ENCODE peak calls at places on chromosomes 4 and X, in seven cellular contexts. N is Peyer's patch, Y is NCI-H1105 treated with DMSO at 0.1 percent for 48 hours, I is foreskin keratinocyte, D is GM12891, K is kidney glomerular epithelial cell, R is posterior vena cava. G is an unnamed sample.
A peak's percentile ranks its signal among the peaks of the same experiment; 100 is the strongest.

GRCh38 chr4:71251266-71251665 is 87.6 kb upstream of the SLC4A4 start:
- DNase-seq in N (no peak), Y (no peak), I (peak; percentile 42), D (no peak), K (peak; percentile 39), R (no peak), G (no peak)

GRCh38 chrX:3461824-3462508 is 115.5 kb upstream of the MXRA5 start:
- DNase-seq in N (peak; percentile 48), Y (no peak), I (no peak), D (no peak), K (no peak), R (no peak), G (no peak)

GRCh38 chrX:17414839-17415238 is 39.8 kb downstream of the NHS start:
- DNase-seq in N (no peak), Y (no peak), I (no peak), D (no peak), K (no peak), R (peak; percentile 78), G (peak; percentile 57)

GRCh38 chr4:84583871-84584373 is 995 bp downstream of the CDS1 start:
- DNase-seq in N (no peak), Y (peak; percentile 8), I (peak; percentile 49), D (no peak), K (peak; percentile 54), R (no peak), G (no peak)

GRCh38 chr4:70544279-70544870 is 26.0 kb downstream of the AMTN start:
- DNase-seq in N (no peak), Y (no peak), I (peak; percentile 18), D (no peak), K (no peak), R (no peak), G (no peak)

GRCh38 chrX:103052625-103053024 is 11.3 kb downstream of the BEX1 start:
- DNase-seq in N (no peak), Y (no peak), I (no peak), D (no peak), K (no peak), R (no peak), G (no peak)

GRCh38 chr4:77852892-77853495 is 9.6 kb upstream of the MRPL1 start:
- DNase-seq in N (peak; percentile 81), Y (no peak), I (no peak), D (peak; percentile 14), K (no peak), R (no peak), G (no peak)

GRCh38 chr4:187128971-187129370 is 405.3 kb upstream of the FAT1 start:
- DNase-seq in N (no peak), Y (no peak), I (peak; percentile 99), D (no peak), K (peak; percentile 89), R (no peak), G (no peak)

GRCh38 chr4:152408514-152409327 is 127.2 kb downstream of the FBXW7 start:
- DNase-seq in N (no peak), Y (peak; percentile 8), I (peak; percentile 36), D (peak; percentile 5), K (peak; percentile 37), R (no peak), G (no peak)

GRCh38 chr4:151689211-151689991 is 71.4 kb downstream of the GATB start:
- DNase-seq in N (no peak), Y (no peak), I (peak; percentile 35), D (no peak), K (no peak), R (no peak), G (no peak)

GRCh38 chr4:162782778-162783507 is 383.7 kb downstream of the NAF1 start:
- DNase-seq in N (no peak), Y (no peak), I (no peak), D (no peak), K (no peak), R (no peak), G (no peak)

GRCh38 chr4:176875441-176875930 is 82.8 kb upstream of the VEGFC start:
- DNase-seq in N (no peak), Y (no peak), I (no peak), D (no peak), K (no peak), R (no peak), G (no peak)

GRCh38 chr4:51901363-51901762 is 58.4 kb downstream of the DCUN1D4 start:
- DNase-seq in N (no peak), Y (no peak), I (no peak), D (no peak), K (no peak), R (no peak), G (no peak)

GRCh38 chr4:150224896-150225591 is 146.8 kb downstream of the DCLK2 start:
- DNase-seq in N (no peak), Y (no peak), I (no peak), D (no peak), K (peak; percentile 54), R (no peak), G (no peak)

GRCh38 chr4:128228778-128229457 is 58.7 kb downstream of the PGRMC2 start:
- DNase-seq in N (no peak), Y (peak; percentile 65), I (no peak), D (no peak), K (peak; percentile 20), R (no peak), G (no peak)

GRCh38 chrX:92230628-92231027 is 451.5 kb downstream of the PCDH11X start:
- DNase-seq in N (no peak), Y (no peak), I (no peak), D (no peak), K (no peak), R (no peak), G (no peak)

GRCh38 chr4:67104145-67104544 is 441.2 kb downstream of the CENPC start:
- DNase-seq in N (no peak), Y (no peak), I (no peak), D (no peak), K (no peak), R (no peak), G (no peak)

GRCh38 chr4:76589872-76590846 is 155.1 kb downstream of the SHROOM3 start:
- DNase-seq in N (peak; percentile 62), Y (no peak), I (peak; percentile 30), D (no peak), K (peak; percentile 94), R (no peak), G (no peak)

GRCh38 chrX:133258481-133258880 is 40.3 kb upstream of the TFDP3 start:
- DNase-seq in N (no peak), Y (no peak), I (peak; percentile 65), D (no peak), K (peak; percentile 6), R (no peak), G (no peak)

GRCh38 chr4:168666531-168666930 is 169.7 kb downstream of the PALLD start:
- DNase-seq in N (no peak), Y (no peak), I (peak; percentile 69), D (no peak), K (peak; percentile 81), R (no peak), G (no peak)

GRCh38 chr4:6316461-6317003 is 46.9 kb downstream of the WFS1 start:
- DNase-seq in N (no peak), Y (no peak), I (no peak), D (no peak), K (no peak), R (no peak), G (no peak)

GRCh38 chrX:38347136-38347535 is 5.3 kb upstream of the OTC start:
- DNase-seq in N (no peak), Y (no peak), I (peak; percentile 36), D (no peak), K (peak; percentile 8), R (no peak), G (no peak)

GRCh38 chr4:179605196-179605595 is 2163.0 kb upstream of the AGA start:
- DNase-seq in N (no peak), Y (no peak), I (no peak), D (no peak), K (no peak), R (no peak), G (no peak)

GRCh38 chr4:164977243-164978164 is at the start of gene TRIM61:
- DNase-seq in N (peak; percentile 58), Y (no peak), I (peak; percentile 9), D (no peak), K (no peak), R (peak; percentile 87), G (no peak)

GRCh38 chr4:98430708-98431403 is 169.7 kb downstream of the RAP1GDS1 start:
- DNase-seq in N (no peak), Y (no peak), I (peak; percentile 99), D (no peak), K (peak; percentile 96), R (no peak), G (no peak)

GRCh38 chr4:174553828-174554227 is 31.5 kb upstream of the HPGD start:
- DNase-seq in N (no peak), Y (no peak), I (peak; percentile 81), D (no peak), K (no peak), R (no peak), G (no peak)

GRCh38 chrX:130594453-130594916 is 192.7 kb downstream of the RBMX2 start:
- DNase-seq in N (no peak), Y (no peak), I (no peak), D (no peak), K (no peak), R (no peak), G (no peak)

GRCh38 chr4:1050486-1051213 is 39.2 kb downstream of the FGFRL1 start:
- DNase-seq in N (peak; percentile 49), Y (no peak), I (no peak), D (no peak), K (no peak), R (peak; percentile 60), G (peak; percentile 59)

GRCh38 chrX:144715356-144715755 is 531.9 kb upstream of the SPANXN1 start:
- DNase-seq in N (no peak), Y (no peak), I (no peak), D (no peak), K (no peak), R (no peak), G (no peak)

GRCh38 chr4:83390965-83391364 is 56.3 kb upstream of the HPSE start:
- DNase-seq in N (no peak), Y (no peak), I (no peak), D (no peak), K (no peak), R (no peak), G (no peak)

GRCh38 chr4:10281996-10282395 is 165.4 kb upstream of the WDR1 start:
- DNase-seq in N (no peak), Y (no peak), I (peak; percentile 81), D (no peak), K (no peak), R (no peak), G (no peak)

GRCh38 chrX:54865208-54865607 is 55.4 kb upstream of the TRO start:
- DNase-seq in N (no peak), Y (no peak), I (no peak), D (no peak), K (no peak), R (no peak), G (no peak)

GRCh38 chrX:46837543-46838481 is 969 bp downstream of the RP2 start:
- DNase-seq in N (no peak), Y (peak; percentile 6), I (no peak), D (no peak), K (peak; percentile 4), R (no peak), G (no peak)